ENCODE peak calls at places on chromosomes 5 and 9, in nine cellular contexts. Y is A172, W is GM23248, G is heart left ventricle, Q is LoVo, F is DMS79 treated with DMSO at 0.1 percent for 48 hours, N is T-helper 17 cell, H is mesenteric fat pad, I is HT-29. M is an unnamed sample.

GRCh38 chr9:35526087-35526801 is 36.3 kb downstream of the RUSC2 start:
- DNase-seq in Y (peak; percentile 42), F (no peak), I (no peak), G (no peak), N (no peak), H (no peak), W (peak; percentile 63), Q (no peak), M (no peak)

GRCh38 chr9:32251539-32251938 is 132.9 kb upstream of the ACO1 start:
- DNase-seq in W (peak; percentile 62), I (peak; percentile 76), Q (peak; percentile 54), G (peak; percentile 26), Y (peak; percentile 75), N (no peak), H (no peak), F (peak; percentile 8), M (peak; percentile 9)

GRCh38 chr5:2200261-2200965 is 317.7 kb upstream of the IRX4 start:
- DNase-seq in G (no peak), N (no peak), Y (no peak), F (peak; percentile 26), Q (no peak), I (no peak), W (no peak), H (no peak), M (no peak)

GRCh38 chr5:141855265-141856029 is 22.8 kb downstream of the PCDH1 start:
- DNase-seq in G (peak; percentile 62), W (peak; percentile 20), I (no peak), Q (no peak), N (no peak), F (peak; percentile 53), Y (no peak), H (no peak), M (no peak)

GRCh38 chr5:150860422-150860821 is 14.1 kb downstream of the IRGM start:
- DNase-seq in W (no peak), N (no peak), G (no peak), Q (no peak), H (no peak), I (no peak), Y (no peak), F (no peak), M (no peak)

GRCh38 chr5:90201923-90202322 is 207.6 kb downstream of the CETN3 start:
- DNase-seq in F (no peak), W (peak; percentile 20), H (no peak), Y (peak; percentile 40), I (peak; percentile 80), N (no peak), Q (peak; percentile 25), G (no peak), M (no peak)

GRCh38 chr5:89276566-89277305 is 393.8 kb upstream of the MEF2C start:
- DNase-seq in W (peak; percentile 53), Y (no peak), N (no peak), H (no peak), F (no peak), G (no peak), Q (no peak), I (no peak), M (no peak)

GRCh38 chr5:102794677-102795331 is 39.7 kb downstream of the PAM start:
- DNase-seq in N (no peak), Q (no peak), H (no peak), W (no peak), I (no peak), G (no peak), F (peak; percentile 43), Y (no peak), M (no peak)

GRCh38 chr5:117872798-117873368 is 1115.5 kb downstream of the DTWD2 start:
- DNase-seq in Q (no peak), F (no peak), G (no peak), W (no peak), H (no peak), I (no peak), N (no peak), Y (no peak), M (no peak)

GRCh38 chr5:163649522-163649921 is 144.1 kb downstream of the MAT2B start:
- DNase-seq in Q (peak; percentile 62), H (no peak), N (no peak), I (peak; percentile 44), G (no peak), Y (peak; percentile 68), F (no peak), W (peak; percentile 2), M (no peak)

GRCh38 chr5:159097461-159098284 is 2.0 kb downstream of the EBF1 start:
- DNase-seq in I (no peak), F (peak; percentile 50), N (no peak), H (no peak), W (peak; percentile 75), Q (no peak), G (peak; percentile 60), Y (no peak), M (peak; percentile 67)

GRCh38 chr5:62489471-62489870 is 76.9 kb downstream of the IPO11 start:
- DNase-seq in I (no peak), G (no peak), F (no peak), Y (no peak), W (no peak), H (no peak), Q (no peak), N (no peak), M (no peak)

GRCh38 chr9:37678789-37679273 is 28.1 kb downstream of the FRMPD1 start:
- DNase-seq in Q (no peak), W (no peak), H (no peak), G (no peak), Y (no peak), F (no peak), I (no peak), N (no peak), M (no peak)

GRCh38 chr9:91094324-91095083 is 267.2 kb downstream of the AUH start:
- DNase-seq in F (no peak), H (no peak), Y (no peak), W (no peak), N (no peak), Q (no peak), I (no peak), G (no peak), M (no peak)

GRCh38 chr5:77925503-77925902 is 149.4 kb upstream of the TBCA start:
- DNase-seq in N (no peak), F (no peak), W (no peak), H (no peak), G (no peak), Y (no peak), I (no peak), Q (no peak), M (no peak)

GRCh38 chr5:142097681-142098080 is 10.9 kb upstream of the NDFIP1 start:
- DNase-seq in Q (no peak), H (no peak), I (no peak), W (no peak), Y (no peak), N (no peak), G (no peak), F (peak; percentile 40), M (no peak)

GRCh38 chr9:90801175-90801506 is 478 bp upstream of the SYK start:
- DNase-seq in F (peak; percentile 18), Q (no peak), I (no peak), N (no peak), Y (no peak), H (no peak), G (no peak), W (no peak), M (no peak)

GRCh38 chr9:129489838-129490582 is 130.9 kb downstream of the C9orf50 start:
- DNase-seq in N (peak; percentile 64), H (no peak), F (no peak), G (peak; percentile 38), Y (no peak), W (peak; percentile 55), I (no peak), Q (no peak), M (no peak)

GRCh38 chr9:92501671-92502393 is 19.5 kb upstream of the ASPN start:
- DNase-seq in F (no peak), Y (peak; percentile 35), G (no peak), H (no peak), I (peak; percentile 74), Q (peak; percentile 19), N (no peak), W (peak; percentile 77), M (no peak)

GRCh38 chr9:34096751-34097150 is 29.7 kb downstream of the DCAF12 start:
- DNase-seq in N (no peak), Y (no peak), W (no peak), H (no peak), I (no peak), Q (no peak), F (no peak), G (no peak), M (no peak)

GRCh38 chr5:113336975-113337374 is 97.8 kb downstream of the TSSK1B start:
- DNase-seq in Y (peak; percentile 63), I (peak; percentile 52), Q (peak; percentile 38), W (peak; percentile 78), N (no peak), F (no peak), G (peak; percentile 39), H (no peak), M (no peak)

M was measured in stimulated activated naive B cell treated with anti-CD40 and anti-IgM and Interleukin-4, amounts not matched to agents 10 μg/mL and 1 μg/mL and 100 μg/mL, for 72 hours.